ENCODE peak calls at places on chromosomes 16 and 17, in eight cellular contexts. C is ascending aorta; E is stimulated activated CD4-positive, alpha-beta T cell treated with anti-CD3 and anti-CD28 coated beads, Interleukin-1b, Interleukin-23, amount 100 ng/mL, for 24 hours; U is colonic mucosa; T is epithelial cell of esophagus; G is activated CD4-positive, alpha-beta T cell treated with anti-CD3 and anti-CD28 coated beads, Interleukin-2, amount 10 ng/mL, durations not matched to agents 7 days and 5 days; X is NCI-H1092; L is GM13976. H is an unnamed sample.
A peak's percentile ranks its signal among the peaks of the same experiment; 100 is the strongest.

GRCh38 chr16:66960270-66960669 is 796 bp upstream of the CES3 start:
- DNase-seq in C (no peak), E (no peak), U (no peak), T (no peak), G (no peak), X (no peak), L (no peak), H (no peak)

GRCh38 chr17:57987582-57988300 is at the start of gene VEZF1:
- DNase-seq in C (peak; percentile 85), E (peak; percentile 67), U (peak; percentile 73), T (peak; percentile 63), G (peak; percentile 83), X (peak; percentile 64), L (peak; percentile 87), H (no peak)

GRCh38 chr17:78322327-78322857 is 37.5 kb downstream of the SOCS3 start:
- DNase-seq in C (no peak), E (no peak), U (no peak), T (no peak), G (no peak), X (no peak), L (no peak), H (no peak)

GRCh38 chr17:61411944-61412859 is 12.6 kb downstream of the TBX2 start:
- DNase-seq in C (peak; percentile 91), E (peak; percentile 58), U (peak; percentile 79), T (peak; percentile 79), G (peak; percentile 67), X (peak; percentile 52), L (peak; percentile 95), H (peak; percentile 37)

GRCh38 chr17:78853926-78854394 is 13.3 kb upstream of the USP36 start:
- DNase-seq in C (no peak), E (no peak), U (peak; percentile 83), T (no peak), G (no peak), X (no peak), L (no peak), H (no peak)

GRCh38 chr16:58634265-58634802 is 4.7 kb upstream of the CNOT1 start:
- DNase-seq in C (no peak), E (no peak), U (no peak), T (no peak), G (no peak), X (no peak), L (no peak), H (no peak)

GRCh38 chr17:60759756-60760155 is 82.1 kb downstream of the BCAS3 start:
- DNase-seq in C (no peak), E (no peak), U (no peak), T (no peak), G (no peak), X (no peak), L (no peak), H (no peak)

GRCh38 chr16:67163164-67163902 is 1.2 kb upstream of the HSF4 start:
- DNase-seq in C (peak; percentile 86), E (no peak), U (peak; percentile 42), T (peak; percentile 73), G (peak; percentile 54), X (peak; percentile 76), L (no peak), H (peak; percentile 6)

GRCh38 chr16:29662729-29663019 is 373 bp upstream of the SPN start:
- DNase-seq in C (no peak), E (no peak), U (no peak), T (no peak), G (peak; percentile 63), X (no peak), L (peak; percentile 81), H (no peak)

GRCh38 chr17:10144976-10145375 is 53.4 kb downstream of the GAS7 start:
- DNase-seq in C (no peak), E (no peak), U (no peak), T (no peak), G (no peak), X (no peak), L (no peak), H (no peak)

GRCh38 chr17:73560661-73561060 is 83.6 kb downstream of the SDK2 start:
- DNase-seq in C (no peak), E (no peak), U (no peak), T (peak; percentile 42), G (no peak), X (no peak), L (no peak), H (no peak)

GRCh38 chr17:7850118-7850504 is 4.8 kb upstream of the TMEM88 start:
- DNase-seq in C (no peak), E (no peak), U (no peak), T (no peak), G (no peak), X (no peak), L (no peak), H (no peak)

GRCh38 chr17:66542183-66542966 is 240.0 kb downstream of the PRKCA start:
- DNase-seq in C (no peak), E (no peak), U (no peak), T (peak; percentile 25), G (no peak), X (no peak), L (peak; percentile 41), H (no peak)

GRCh38 chr17:75572713-75573539 is 14.7 kb upstream of the MYO15B start:
- DNase-seq in C (no peak), E (no peak), U (no peak), T (no peak), G (no peak), X (no peak), L (no peak), H (no peak)

GRCh38 chr17:72850410-72850809 is 242.1 kb downstream of the SLC39A11 start:
- DNase-seq in C (no peak), E (no peak), U (no peak), T (peak; percentile 61), G (no peak), X (no peak), L (no peak), H (no peak)

GRCh38 chr17:4448197-4448980 is 14.6 kb downstream of the SPNS3 start:
- DNase-seq in C (no peak), E (no peak), U (no peak), T (peak; percentile 60), G (no peak), X (no peak), L (no peak), H (no peak)

GRCh38 chr17:57445051-57445450 is 188.7 kb downstream of the MSI2 start:
- DNase-seq in C (no peak), E (no peak), U (no peak), T (no peak), G (no peak), X (no peak), L (no peak), H (no peak)

GRCh38 chr16:72836181-72836580 is 211.7 kb downstream of the ZFHX3 start:
- DNase-seq in C (no peak), E (no peak), U (no peak), T (no peak), G (no peak), X (no peak), L (no peak), H (no peak)

GRCh38 chr17:70901870-70902269 is 732.5 kb downstream of the KCNJ2 start:
- DNase-seq in C (no peak), E (no peak), U (no peak), T (no peak), G (no peak), X (no peak), L (no peak), H (no peak)

GRCh38 chr17:9472094-9472493 is 103.5 kb downstream of the STX8 start:
- DNase-seq in C (no peak), E (no peak), U (no peak), T (no peak), G (no peak), X (no peak), L (no peak), H (no peak)

GRCh38 chr17:39092672-39093250 is 58.7 kb downstream of the PLXDC1 start:
- DNase-seq in C (no peak), E (no peak), U (no peak), T (no peak), G (peak; percentile 46), X (no peak), L (no peak), H (no peak)

GRCh38 chr17:41974658-41975057 is 8.1 kb downstream of the CNP start:
- DNase-seq in C (no peak), E (no peak), U (no peak), T (no peak), G (no peak), X (no peak), L (no peak), H (no peak)

GRCh38 chr16:83253526-83253925 is 554.3 kb upstream of the HSBP1 start:
- DNase-seq in C (no peak), E (no peak), U (no peak), T (peak; percentile 76), G (no peak), X (no peak), L (no peak), H (no peak)

GRCh38 chr16:72112906-72113615 is 19.4 kb downstream of the DHX38 start:
- DNase-seq in C (no peak), E (no peak), U (no peak), T (peak; percentile 33), G (no peak), X (no peak), L (no peak), H (no peak)

GRCh38 chr17:83194761-83195329 is 115.4 kb downstream of the METRNL start:
- DNase-seq in C (no peak), E (no peak), U (no peak), T (no peak), G (peak; percentile 5), X (no peak), L (no peak), H (no peak)

GRCh38 chr17:20896153-20896649 is 146.6 kb downstream of the USP22 start:
- DNase-seq in C (no peak), E (peak; percentile 16), U (peak; percentile 19), T (peak; percentile 56), G (no peak), X (no peak), L (peak; percentile 31), H (no peak)

GRCh38 chr17:82838386-82839063 is 1.3 kb downstream of the ZNF750 start:
- DNase-seq in C (no peak), E (no peak), U (peak; percentile 86), T (peak; percentile 83), G (no peak), X (no peak), L (no peak), H (no peak)